ENCODE peak calls at places on chromosome 2, in five cellular contexts. One of them, this sample, is unnamed. For H3K4me1, the result is how much of the 10 kb centered on the place peaks cover.

GRCh38 chr2:128732976-128733431 is 414.3 kb upstream of the HS6ST1 start:
- DNase-seq in A549: no peak
- DNase-seq in keratinocyte: no peak
- DNase-seq in A673: peak
- DNase-seq in fibroblast of lung: peak
- DNase-seq in this sample: no peak

GRCh38 chr2:189347540-189347939 is 93.7 kb upstream of the WDR75 start:
- DNase-seq in A549: peak
- DNase-seq in keratinocyte: peak
- DNase-seq in A673: peak
- DNase-seq in fibroblast of lung: peak
- DNase-seq in this sample: peak

GRCh38 chr2:231399853-231400667 is 4.5 kb downstream of the B3GNT7 start:
- DNase-seq in A549: peak
- DNase-seq in keratinocyte: no peak
- DNase-seq in A673: no peak
- DNase-seq in fibroblast of lung: no peak
- DNase-seq in this sample: peak

GRCh38 chr2:240520143-240520973 is 37.4 kb downstream of the ANKMY1 start:
- DNase-seq in A549: no peak
- DNase-seq in keratinocyte: no peak
- DNase-seq in A673: no peak
- DNase-seq in fibroblast of lung: no peak
- DNase-seq in this sample: no peak

GRCh38 chr2:63788070-63788469 is 53.6 kb upstream of the UGP2 start:
- DNase-seq in A549: no peak
- DNase-seq in keratinocyte: peak
- DNase-seq in A673: no peak
- DNase-seq in fibroblast of lung: peak
- DNase-seq in this sample: no peak

GRCh38 chr2:239047861-239048260 is 200.0 kb downstream of the TWIST2 start:
- DNase-seq in A549: no peak
- DNase-seq in keratinocyte: no peak
- DNase-seq in A673: no peak
- DNase-seq in fibroblast of lung: no peak
- DNase-seq in this sample: no peak

GRCh38 chr2:150700731-150701130 is 213.3 kb upstream of the RND3 start:
- DNase-seq in A549: no peak
- DNase-seq in keratinocyte: no peak
- DNase-seq in A673: no peak
- DNase-seq in fibroblast of lung: no peak
- DNase-seq in this sample: no peak

GRCh38 chr2:55888941-55889340 is 34.6 kb downstream of the EFEMP1 start:
- DNase-seq in A549: no peak
- DNase-seq in keratinocyte: peak
- DNase-seq in A673: no peak
- DNase-seq in fibroblast of lung: peak
- DNase-seq in this sample: no peak

GRCh38 chr2:96427917-96428316 is 77.2 kb downstream of the NEURL3 start:
- DNase-seq in A549: peak
- DNase-seq in keratinocyte: peak
- DNase-seq in A673: peak
- DNase-seq in fibroblast of lung: peak
- DNase-seq in this sample: no peak

GRCh38 chr2:61538920-61539559 is 884 bp upstream of the XPO1 start:
- DNase-seq in A549: peak
- DNase-seq in keratinocyte: no peak
- DNase-seq in A673: no peak
- DNase-seq in fibroblast of lung: peak
- DNase-seq in this sample: peak

GRCh38 chr2:96832401-96832750 is 11.4 kb downstream of the ANKRD23 start:
- DNase-seq in A549: no peak
- DNase-seq in keratinocyte: no peak
- DNase-seq in A673: no peak
- DNase-seq in fibroblast of lung: no peak
- DNase-seq in this sample: no peak

GRCh38 chr2:41355794-41356193 is 692.0 kb upstream of the PKDCC start:
- DNase-seq in A549: no peak
- DNase-seq in keratinocyte: no peak
- DNase-seq in A673: no peak
- DNase-seq in fibroblast of lung: no peak
- DNase-seq in this sample: no peak

GRCh38 chr2:77521931-77522470 is at the start of gene LRRTM4:
- DNase-seq in A549: peak
- DNase-seq in keratinocyte: no peak
- DNase-seq in A673: peak
- DNase-seq in fibroblast of lung: peak
- DNase-seq in this sample: no peak

GRCh38 chr2:23624915-23625314 is 239.9 kb downstream of the KLHL29 start:
- DNase-seq in A549: no peak
- DNase-seq in keratinocyte: no peak
- DNase-seq in A673: no peak
- DNase-seq in fibroblast of lung: no peak
- DNase-seq in this sample: no peak

GRCh38 chr2:240925576-240926515 is 19.7 kb downstream of the CROCC2 start:
- DNase-seq in A549: no peak
- DNase-seq in keratinocyte: no peak
- DNase-seq in A673: no peak
- DNase-seq in fibroblast of lung: no peak
- DNase-seq in this sample: no peak

GRCh38 chr2:43370705-43371104 is 144.3 kb upstream of the ZFP36L2 start:
- DNase-seq in A549: no peak
- DNase-seq in keratinocyte: no peak
- DNase-seq in A673: no peak
- DNase-seq in fibroblast of lung: peak
- DNase-seq in this sample: no peak

GRCh38 chr2:18834341-18834740 is 245.0 kb upstream of the NT5C1B start:
- DNase-seq in A549: no peak
- DNase-seq in keratinocyte: peak
- DNase-seq in A673: no peak
- DNase-seq in fibroblast of lung: peak
- DNase-seq in this sample: no peak

GRCh38 chr2:241904011-241904718 is 34.6 kb downstream of the RTP5 start:
- DNase-seq in A549: no peak
- DNase-seq in keratinocyte: no peak
- DNase-seq in A673: no peak
- DNase-seq in fibroblast of lung: no peak
- DNase-seq in this sample: no peak

GRCh38 chr2:195498176-195498575 is 158.8 kb upstream of the SLC39A10 start:
- DNase-seq in A549: peak
- DNase-seq in keratinocyte: no peak
- DNase-seq in A673: peak
- DNase-seq in fibroblast of lung: peak
- DNase-seq in this sample: peak

DNA sequence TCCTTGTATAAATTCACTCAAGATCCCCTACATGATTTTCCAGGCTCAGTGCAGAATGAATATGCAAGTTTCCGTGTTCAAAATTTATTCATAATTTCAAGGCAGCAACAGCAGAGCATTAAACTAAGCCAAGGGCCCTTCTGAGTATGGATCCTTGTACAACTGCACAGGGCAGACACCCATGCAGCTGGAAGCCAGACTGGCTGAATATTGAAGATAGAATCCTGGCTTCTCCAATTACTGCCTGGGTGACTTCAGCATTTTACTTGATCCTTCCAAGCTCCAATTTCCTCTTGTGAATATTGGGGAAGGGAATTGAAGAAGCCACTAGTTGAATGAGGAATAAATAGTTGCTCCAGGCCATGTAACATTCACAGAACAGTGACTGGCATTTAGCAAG is 267.9 kb upstream of the REG3G start:
- DNase-seq in A549: no peak
- DNase-seq in keratinocyte: no peak
- DNase-seq in A673: no peak
- DNase-seq in fibroblast of lung: no peak
- DNase-seq in this sample: no peak
- H3K27ac ChIP-seq in A549: no peak
- H3K27ac ChIP-seq in keratinocyte: no peak
- H3K27ac ChIP-seq in A673: no peak
- H3K27ac ChIP-seq in fibroblast of lung: no peak
- H3K27ac ChIP-seq in this sample: no peak

DNA sequence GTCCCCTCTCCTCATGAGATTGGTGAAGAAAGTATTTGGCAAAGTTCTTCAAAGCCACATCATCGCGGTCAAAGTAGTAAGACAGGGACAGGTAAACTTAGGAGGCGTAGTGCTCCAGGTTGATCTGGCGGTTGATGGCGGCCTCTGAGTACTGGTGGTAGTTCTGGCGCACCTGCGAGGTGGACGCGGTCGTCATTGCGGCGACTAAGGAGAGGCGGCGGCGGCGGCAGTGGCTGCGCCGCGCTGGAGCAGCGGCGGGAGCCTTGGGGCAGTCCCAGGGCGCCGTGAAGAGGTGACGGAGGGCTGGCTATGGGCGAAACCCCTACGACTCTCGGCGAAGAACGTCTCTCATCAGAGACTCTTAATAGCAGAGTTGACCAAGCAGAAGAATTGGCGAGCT is 107.2 kb upstream of the UBE2E3 start:
- DNase-seq in A549: peak
- DNase-seq in keratinocyte: no peak
- DNase-seq in A673: no peak
- DNase-seq in fibroblast of lung: no peak
- DNase-seq in this sample: no peak
- H3K4me1 ChIP-seq in A549: under half
- H3K4me1 ChIP-seq in keratinocyte: under half
- H3K4me1 ChIP-seq in A673: under half
- H3K4me1 ChIP-seq in fibroblast of lung: under half
- H3K4me1 ChIP-seq in this sample: under half

DNA sequence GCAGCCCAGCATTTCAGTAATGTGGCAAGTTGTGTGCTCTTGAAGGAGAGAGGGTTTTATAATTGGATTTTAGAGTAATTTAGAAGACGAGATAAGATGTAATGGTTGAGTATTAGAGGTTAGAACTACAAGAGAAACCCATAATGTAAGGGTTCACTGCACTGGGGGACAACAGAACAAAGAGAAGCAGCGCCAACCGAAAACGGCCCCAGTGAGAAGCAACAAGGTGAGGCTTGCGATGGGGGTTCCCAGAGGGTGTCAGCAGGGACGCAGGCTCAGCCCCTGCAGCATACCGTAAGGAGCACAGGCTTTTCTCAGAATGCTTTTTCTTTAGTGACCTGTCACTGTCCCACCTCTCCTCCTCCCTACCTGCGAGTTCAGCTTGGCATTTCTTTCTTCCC is 183.9 kb upstream of the ETAA1 start:
- DNase-seq in A549: no peak
- DNase-seq in keratinocyte: no peak
- DNase-seq in A673: no peak
- DNase-seq in fibroblast of lung: no peak
- DNase-seq in this sample: no peak
- H3K27ac ChIP-seq in A549: no peak
- H3K27ac ChIP-seq in keratinocyte: no peak
- H3K27ac ChIP-seq in A673: no peak
- H3K27ac ChIP-seq in fibroblast of lung: no peak
- H3K27ac ChIP-seq in this sample: no peak

GRCh38 chr2:39142904-39143617 is 22.2 kb upstream of the SOS1 start:
- DNase-seq in A549: no peak
- DNase-seq in keratinocyte: no peak
- DNase-seq in A673: no peak
- DNase-seq in fibroblast of lung: no peak
- DNase-seq in this sample: no peak
- H3K4me1 ChIP-seq in A549: under half
- H3K4me1 ChIP-seq in keratinocyte: under half
- H3K4me1 ChIP-seq in A673: under half
- H3K4me1 ChIP-seq in fibroblast of lung: under half
- H3K4me1 ChIP-seq in this sample: under half

GRCh38 chr2:8003462-8004075 is 678.3 kb upstream of the ID2 start:
- DNase-seq in A549: no peak
- DNase-seq in keratinocyte: no peak
- DNase-seq in A673: peak
- DNase-seq in fibroblast of lung: peak
- DNase-seq in this sample: peak
- H3K27ac ChIP-seq in A549: no peak
- H3K27ac ChIP-seq in keratinocyte: no peak
- H3K27ac ChIP-seq in A673: no peak
- H3K27ac ChIP-seq in fibroblast of lung: peak
- H3K27ac ChIP-seq in this sample: peak